ENCODE peak calls at places on chromosomes 13 and 19, in eight cellular contexts. E, Z, G, R, V, W, F and N are unnamed samples. For H3K9me3, the result is how much of the 10 kb centered on the place peaks cover.

GRCh38 chr13:30681489-30682242 is 53.7 kb upstream of the ALOX5AP start:
- DNase-seq in G (no peak), V (no peak), Z (peak), W (no peak), R (no peak), E (no peak), F (no peak), N (no peak)

GRCh38 chr13:58869566-58869965 is 1238.0 kb downstream of the PCDH17 start:
- DNase-seq in F (no peak), Z (no peak), V (no peak), G (no peak), W (no peak), R (no peak), E (no peak), N (no peak)

GRCh38 chr13:97695684-97696083 is 257.8 kb upstream of the IPO5 start:
- DNase-seq in G (no peak), W (peak), R (no peak), E (no peak), Z (no peak), F (no peak), V (no peak), N (no peak)

GRCh38 chr13:95553614-95554385 is 1.3 kb downstream of the CLDN10 start:
- DNase-seq in E (peak), F (peak), G (no peak), R (no peak), Z (peak), V (no peak), W (no peak), N (peak)

GRCh38 chr13:37954191-37954590 is 84.6 kb upstream of the TRPC4 start:
- DNase-seq in E (no peak), Z (no peak), W (no peak), F (no peak), R (no peak), V (peak), G (no peak), N (no peak)

GRCh38 chr13:98976338-98976737 is 1.5 kb downstream of the DOCK9 start:
- DNase-seq in Z (no peak), G (no peak), V (no peak), F (no peak), R (no peak), W (no peak), E (no peak), N (no peak)

GRCh38 chr13:66138172-66138811 is 1091.8 kb downstream of the PCDH9 start:
- DNase-seq in G (no peak), V (no peak), E (no peak), W (no peak), R (no peak), F (no peak), Z (no peak), N (no peak)

GRCh38 chr19:47227347-47228167 is 3.4 kb downstream of the BBC3 start:
- DNase-seq in G (peak), F (peak), W (peak), R (peak), V (peak), E (peak), Z (peak), N (peak)

DNA sequence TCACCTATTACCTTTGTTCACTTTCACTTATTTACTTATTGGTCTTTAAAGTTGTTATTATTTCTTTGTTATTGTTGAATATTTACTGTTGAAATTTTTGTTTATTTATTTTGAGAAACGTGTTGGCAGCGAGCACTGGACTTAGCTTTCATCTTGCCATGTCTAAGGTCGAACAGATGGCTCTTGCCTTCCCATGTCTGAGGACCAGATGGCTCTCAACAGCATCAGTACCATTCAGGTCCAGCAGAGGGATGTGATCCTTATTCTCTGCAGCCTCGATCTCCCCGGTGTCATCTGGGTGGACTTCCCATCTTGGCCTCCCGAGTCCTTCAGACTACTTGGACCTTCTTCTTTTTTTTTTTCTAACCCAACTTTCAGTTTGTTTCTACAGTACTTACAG is 1437.6 kb downstream of the UQCRFS1 start:
- DNase-seq in Z (no peak), E (peak), R (no peak), W (no peak), G (no peak), V (no peak), F (no peak), N (no peak)
- H3K9me3 ChIP-seq in Z (under half), E (half or more), R (under half), W (half or more), G (under half), V (under half), F (under half), N (under half)

GRCh38 chr19:12727745-12728433 is 4.2 kb upstream of the TNPO2 start:
- DNase-seq in F (no peak), V (no peak), W (no peak), G (no peak), E (no peak), R (no peak), Z (peak), N (no peak)
- H3K4me3 ChIP-seq in F (no peak), V (no peak), W (no peak), G (no peak), E (no peak), R (no peak), Z (no peak), N (no peak)

GRCh38 chr13:112790735-112791641 is 101.2 kb downstream of the ATP11A start:
- DNase-seq in G (no peak), W (no peak), E (no peak), Z (peak), F (no peak), V (no peak), R (no peak), N (no peak)
- TF ChIP-seq CTCF in G (no peak), W (no peak), E (no peak), Z (no peak), F (no peak), V (no peak), R (no peak), N (no peak)

DNA sequence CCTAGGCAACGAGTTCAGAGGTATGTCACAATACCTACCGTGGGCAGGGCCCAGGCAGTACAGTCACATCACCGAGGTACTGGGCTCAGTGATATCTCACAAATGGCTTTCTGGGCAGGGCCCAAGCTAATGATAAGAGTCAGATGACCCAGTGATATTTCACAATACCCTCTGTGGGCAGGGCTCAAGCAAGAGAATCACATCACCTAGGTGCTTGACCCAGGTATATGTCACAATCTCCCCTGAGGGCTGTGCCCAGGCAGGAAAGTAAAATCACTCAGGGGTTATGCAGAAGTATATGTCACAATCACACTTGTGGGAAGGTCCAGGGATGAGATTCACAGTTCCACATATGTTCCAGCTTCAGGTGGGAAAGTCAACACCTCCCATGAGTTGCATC is 45.3 kb downstream of the ZNF729 start:
- DNase-seq in V (no peak), W (no peak), E (no peak), G (no peak), Z (no peak), F (no peak), R (no peak), N (no peak)
- H3K9me3 ChIP-seq in V (under half), W (half or more), E (half or more), G (under half), Z (under half), F (under half), R (under half), N (under half)

GRCh38 chr13:110555601-110556223 is 5.8 kb downstream of the RAB20 start:
- DNase-seq in V (peak), W (no peak), Z (no peak), G (no peak), E (no peak), R (no peak), F (no peak), N (peak)
- H3K4me3 ChIP-seq in V (peak), W (no peak), Z (no peak), G (no peak), E (no peak), R (no peak), F (no peak), N (no peak)